ENCODE peak calls at places on chromosome 3, in ten cellular contexts. Q is CD8-positive, alpha-beta memory T cell; G is pancreas; S is ovary; F is left lung; U is esophagus squamous epithelium; J is sigmoid colon; M is mucosa of descending colon; E is neural progenitor cell; O is heart left ventricle. C is an unnamed sample.

GRCh38 chr3:86251781-86252180 is 739.2 kb downstream of the VGLL3 start:
- DNase-seq in F (no peak), O (no peak), Q (no peak), E (no peak), U (no peak), S (no peak), J (no peak), G (no peak), M (no peak), C (no peak)

GRCh38 chr3:74643636-74644035 is 29.2 kb upstream of the CNTN3 start:
- DNase-seq in Q (no peak), G (peak; percentile 83), F (no peak), U (no peak), J (peak; percentile 69), S (peak; percentile 80), M (no peak), E (no peak), O (peak; percentile 63), C (no peak)

GRCh38 chr3:112653881-112654300 is 12.9 kb upstream of the CCDC80 start:
- DNase-seq in G (no peak), J (peak; percentile 83), O (peak; percentile 75), F (no peak), M (no peak), E (no peak), Q (no peak), S (peak; percentile 51), U (no peak), C (peak; percentile 86)

GRCh38 chr3:168824107-168824506 is 728.4 kb upstream of the GOLIM4 start:
- DNase-seq in F (no peak), M (no peak), S (no peak), G (no peak), E (no peak), U (no peak), Q (no peak), O (no peak), J (no peak), C (no peak)

GRCh38 chr3:147113293-147114045 is 292.9 kb downstream of the ZIC4 start:
- DNase-seq in J (no peak), M (no peak), G (no peak), O (no peak), U (no peak), Q (no peak), F (no peak), E (no peak), S (no peak), C (no peak)

GRCh38 chr3:54533856-54534255 is 394.0 kb downstream of the LRTM1 start:
- DNase-seq in S (no peak), E (peak; percentile 13), J (no peak), Q (no peak), O (no peak), U (no peak), F (no peak), G (no peak), M (no peak), C (no peak)

GRCh38 chr3:169237181-169237580 is 426.3 kb downstream of the MECOM start:
- DNase-seq in F (no peak), E (no peak), O (no peak), J (no peak), Q (no peak), M (no peak), S (no peak), U (no peak), G (no peak), C (no peak)

GRCh38 chr3:131704084-131704483 is 201.3 kb upstream of the MRPL3 start:
- DNase-seq in S (no peak), J (no peak), U (no peak), O (no peak), G (no peak), E (no peak), Q (no peak), F (no peak), M (no peak), C (no peak)

GRCh38 chr3:182245059-182245458 is 533.3 kb downstream of the SOX2 start:
- DNase-seq in S (no peak), O (no peak), M (no peak), F (no peak), E (no peak), Q (no peak), G (no peak), J (no peak), U (no peak), C (no peak)

GRCh38 chr3:10291139-10291500 is 1.6 kb downstream of the GHRL start:
- DNase-seq in M (no peak), F (no peak), O (no peak), E (no peak), S (no peak), Q (no peak), G (no peak), U (no peak), J (no peak), C (no peak)

GRCh38 chr3:169666079-169666436 is 2.5 kb upstream of the MECOM start:
- DNase-seq in S (no peak), U (no peak), E (peak; percentile 38), O (no peak), G (peak; percentile 20), F (no peak), Q (no peak), J (no peak), M (no peak), C (no peak)

GRCh38 chr3:161348791-161349400 is 22.4 kb downstream of the SPTSSB start:
- DNase-seq in G (no peak), U (no peak), Q (no peak), M (no peak), E (no peak), S (no peak), J (no peak), F (no peak), O (no peak), C (no peak)

GRCh38 chr3:55574671-55575070 is 87.6 kb upstream of the WNT5A start:
- DNase-seq in E (no peak), M (no peak), O (no peak), U (no peak), Q (no peak), J (peak; percentile 13), G (no peak), F (no peak), S (no peak), C (no peak)

GRCh38 chr3:134199240-134199639 is 51.4 kb downstream of the RYK start:
- DNase-seq in U (no peak), G (no peak), F (no peak), M (no peak), J (no peak), O (no peak), E (peak; percentile 22), S (no peak), Q (no peak), C (no peak)

GRCh38 chr3:52897130-52898109 is at the start of gene STIMATE:
- DNase-seq in O (peak; percentile 90), J (peak; percentile 92), F (peak; percentile 98), Q (peak; percentile 80), U (no peak), S (peak; percentile 91), E (peak; percentile 94), M (peak; percentile 94), G (peak; percentile 90), C (peak; percentile 99)

GRCh38 chr3:76222115-76222652 is 436.8 kb upstream of the ZNF717 start:
- DNase-seq in E (no peak), O (no peak), U (no peak), S (no peak), J (no peak), Q (no peak), F (no peak), M (no peak), G (no peak), C (no peak)

GRCh38 chr3:63979093-63979492 is 44.2 kb downstream of the PSMD6 start:
- DNase-seq in F (no peak), S (no peak), J (no peak), E (no peak), U (no peak), Q (peak; percentile 20), O (no peak), G (no peak), M (no peak), C (no peak)

GRCh38 chr3:100454684-100455083 is 37.7 kb upstream of the TMEM45A start:
- DNase-seq in F (no peak), E (no peak), M (no peak), U (no peak), G (no peak), S (no peak), J (no peak), Q (no peak), O (no peak), C (peak; percentile 23)

DNA sequence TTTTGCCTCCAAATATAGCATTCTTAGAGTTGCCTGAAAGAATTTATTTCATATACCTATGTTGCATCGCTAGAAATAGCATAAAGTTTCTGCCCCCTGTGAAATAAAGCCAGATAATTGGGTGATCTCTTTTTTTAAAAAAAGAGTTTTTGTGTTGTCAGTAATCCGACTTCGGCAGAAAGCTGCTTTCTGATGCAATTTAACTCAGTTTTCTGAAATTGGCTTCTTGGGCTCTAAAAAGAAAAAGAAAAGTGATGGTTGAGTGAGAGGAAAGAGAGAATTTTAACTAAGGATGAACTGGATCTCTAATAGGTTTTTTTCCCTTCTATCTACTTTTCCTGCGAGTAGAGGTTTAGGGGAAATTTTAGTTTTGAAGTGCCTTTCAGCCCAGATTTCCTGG is 20.9 kb downstream of the RAP2B start:
- DNase-seq in F (no peak), G (no peak), U (no peak), M (no peak), S (no peak), O (no peak), E (no peak), Q (no peak), J (no peak), C (no peak)
- H3K4me1 ChIP-seq in F (no peaks in the 10 kb centered on the region), G (no peaks in the 10 kb centered on the region), U (no peaks in the 10 kb centered on the region), M (no peaks in the 10 kb centered on the region), S (no peaks in the 10 kb centered on the region), O (no peaks in the 10 kb centered on the region), E (no peaks in the 10 kb centered on the region), Q (peaks cover 10% of the 10 kb centered on the region), J (no peaks in the 10 kb centered on the region), C (no peaks in the 10 kb centered on the region)

DNA sequence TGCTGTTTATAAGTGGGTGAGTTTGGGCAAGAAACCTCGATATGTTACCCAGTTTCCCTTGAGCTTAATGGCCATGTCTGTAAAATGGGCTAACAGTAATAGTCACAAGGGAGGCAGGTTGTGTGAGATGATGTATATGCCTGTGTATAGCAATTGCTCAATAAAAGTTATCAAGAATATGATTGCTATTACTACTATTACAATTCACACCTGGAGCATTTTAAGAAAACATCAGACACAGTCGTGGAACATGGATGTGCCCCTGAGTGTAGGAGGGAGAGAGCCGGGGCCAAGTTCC is 57.2 kb downstream of the BHLHE40 start:
- DNase-seq in E (no peak), F (no peak), O (no peak), S (no peak), U (no peak), J (no peak), G (no peak), M (no peak), Q (no peak), C (no peak)
- H3K4me1 ChIP-seq in E (no peaks in the 10 kb centered on the region), F (no peaks in the 10 kb centered on the region), O (no peaks in the 10 kb centered on the region), S (no peaks in the 10 kb centered on the region), U (no peaks in the 10 kb centered on the region), J (no peaks in the 10 kb centered on the region), G (no peaks in the 10 kb centered on the region), M (no peaks in the 10 kb centered on the region), Q (no peaks in the 10 kb centered on the region), C (peaks cover 3% of the 10 kb centered on the region)

GRCh38 chr3:137765310-137766033 is 1.4 kb downstream of the SOX14 start:
- DNase-seq in S (no peak), Q (no peak), O (no peak), M (no peak), U (no peak), F (peak; percentile 63), J (no peak), G (no peak), E (peak; percentile 46), C (peak; percentile 42)
- H3K4me1 ChIP-seq in S (no peaks in the 10 kb centered on the region), Q (no peaks in the 10 kb centered on the region), O (peaks cover 16% of the 10 kb centered on the region), M (peaks cover 5% of the 10 kb centered on the region), U (peaks cover 88% of the 10 kb centered on the region), F (peaks cover 13% of the 10 kb centered on the region), J (no peaks in the 10 kb centered on the region), G (peaks cover 14% of the 10 kb centered on the region), E (peaks cover 84% of the 10 kb centered on the region), C (no peaks in the 10 kb centered on the region)

GRCh38 chr3:12184541-12184940 is 25.8 kb upstream of the TIMP4 start:
- DNase-seq in F (no peak), Q (no peak), E (no peak), G (no peak), O (no peak), M (no peak), S (no peak), U (no peak), J (no peak), C (no peak)
- H3K4me1 ChIP-seq in F (peaks cover 18% of the 10 kb centered on the region), Q (no peaks in the 10 kb centered on the region), E (no peaks in the 10 kb centered on the region), G (no peaks in the 10 kb centered on the region), O (peaks cover 8% of the 10 kb centered on the region), M (peaks cover 9% of the 10 kb centered on the region), S (peaks cover 17% of the 10 kb centered on the region), U (peaks cover 25% of the 10 kb centered on the region), J (no peaks in the 10 kb centered on the region), C (peaks cover 32% of the 10 kb centered on the region)

C was measured in osteoblast.